ENCODE peak calls at places on chromosomes 2 and 18, in five cellular contexts. One of them, this sample, is unnamed.

GRCh38 chr18:39480494-39481245 is 1915.1 kb upstream of the CELF4 start:
- DNase-seq in K562: no peak
- DNase-seq in HCT116: no peak
- DNase-seq in HepG2: no peak
- DNase-seq in SK-N-SH: no peak
- DNase-seq in this sample: no peak

GRCh38 chr2:54514819-54515569 is 58.9 kb downstream of the SPTBN1 start:
- DNase-seq in K562: no peak
- DNase-seq in HCT116: no peak
- DNase-seq in HepG2: no peak
- DNase-seq in SK-N-SH: no peak
- DNase-seq in this sample: no peak

GRCh38 chr18:58363767-58364540 is 264.9 kb downstream of the ALPK2 start:
- DNase-seq in K562: no peak
- DNase-seq in HCT116: no peak
- DNase-seq in HepG2: no peak
- DNase-seq in SK-N-SH: no peak
- DNase-seq in this sample: no peak

GRCh38 chr2:15554525-15555218 is 6.5 kb downstream of the NBAS start:
- DNase-seq in K562: no peak
- DNase-seq in HCT116: no peak
- DNase-seq in HepG2: no peak
- DNase-seq in SK-N-SH: no peak
- DNase-seq in this sample: no peak

GRCh38 chr18:31612124-31612523 is 20.4 kb downstream of the TTR start:
- DNase-seq in K562: no peak
- DNase-seq in HCT116: no peak
- DNase-seq in HepG2: no peak
- DNase-seq in SK-N-SH: no peak
- DNase-seq in this sample: no peak

GRCh38 chr2:218860950-218861381 is 1.4 kb downstream of the WNT6 start:
- DNase-seq in K562: peak; percentile 43
- DNase-seq in HCT116: peak; percentile 81
- DNase-seq in HepG2: peak; percentile 78
- DNase-seq in SK-N-SH: peak; percentile 92
- DNase-seq in this sample: no peak

GRCh38 chr2:14752294-14752693 is 119.8 kb downstream of the LRATD1 start:
- DNase-seq in K562: no peak
- DNase-seq in HCT116: no peak
- DNase-seq in HepG2: no peak
- DNase-seq in SK-N-SH: no peak
- DNase-seq in this sample: no peak

GRCh38 chr2:216551669-216552068 is 53.0 kb downstream of the RPL37A start:
- DNase-seq in K562: no peak
- DNase-seq in HCT116: no peak
- DNase-seq in HepG2: no peak
- DNase-seq in SK-N-SH: no peak
- DNase-seq in this sample: no peak

DNA sequence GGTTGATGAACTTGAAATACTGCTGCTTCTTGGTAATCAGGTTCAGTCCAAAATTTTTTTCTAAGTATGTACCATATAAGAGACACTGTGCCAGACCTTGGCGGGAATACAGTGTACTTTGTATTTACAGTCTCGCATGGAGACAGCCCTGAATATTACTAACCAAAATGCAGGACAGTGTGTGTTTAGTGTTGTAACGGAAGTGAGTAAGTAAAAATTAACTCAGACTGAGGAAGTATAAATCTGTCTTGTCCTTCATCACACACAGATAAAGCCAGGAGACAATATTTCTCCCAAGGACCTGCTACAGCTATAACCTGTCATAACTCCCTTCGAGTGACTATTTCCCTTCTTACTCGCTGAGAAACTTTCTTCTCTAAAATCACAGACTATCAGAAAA is 76.9 kb downstream of the ACTR3 start:
- DNase-seq in K562: no peak
- DNase-seq in HCT116: no peak
- DNase-seq in HepG2: peak; percentile 85
- DNase-seq in SK-N-SH: no peak
- DNase-seq in this sample: no peak
- TF ChIP-seq ZBTB33 in K562: no peak
- TF ChIP-seq ZBTB33 in HCT116: no peak
- TF ChIP-seq ZBTB33 in HepG2: peak; percentile 70
- TF ChIP-seq ZBTB33 in SK-N-SH: no peak
- TF ChIP-seq ZBTB33 in this sample: no peak

GRCh38 chr18:7164610-7165009 is 47.0 kb upstream of the LAMA1 start:
- DNase-seq in K562: no peak
- DNase-seq in HCT116: no peak
- DNase-seq in HepG2: no peak
- DNase-seq in SK-N-SH: no peak
- DNase-seq in this sample: no peak
- TF ChIP-seq ZBTB33 in K562: no peak
- TF ChIP-seq ZBTB33 in HCT116: no peak
- TF ChIP-seq ZBTB33 in HepG2: no peak
- TF ChIP-seq ZBTB33 in SK-N-SH: no peak
- TF ChIP-seq ZBTB33 in this sample: no peak

GRCh38 chr2:108074150-108074549 is 87.8 kb downstream of the SLC5A7 start:
- DNase-seq in K562: no peak
- DNase-seq in HCT116: no peak
- DNase-seq in HepG2: no peak
- DNase-seq in SK-N-SH: peak; percentile 22
- DNase-seq in this sample: no peak
- TF ChIP-seq ZBTB33 in K562: no peak
- TF ChIP-seq ZBTB33 in HCT116: no peak
- TF ChIP-seq ZBTB33 in HepG2: no peak
- TF ChIP-seq ZBTB33 in SK-N-SH: no peak
- TF ChIP-seq ZBTB33 in this sample: no peak

DNA sequence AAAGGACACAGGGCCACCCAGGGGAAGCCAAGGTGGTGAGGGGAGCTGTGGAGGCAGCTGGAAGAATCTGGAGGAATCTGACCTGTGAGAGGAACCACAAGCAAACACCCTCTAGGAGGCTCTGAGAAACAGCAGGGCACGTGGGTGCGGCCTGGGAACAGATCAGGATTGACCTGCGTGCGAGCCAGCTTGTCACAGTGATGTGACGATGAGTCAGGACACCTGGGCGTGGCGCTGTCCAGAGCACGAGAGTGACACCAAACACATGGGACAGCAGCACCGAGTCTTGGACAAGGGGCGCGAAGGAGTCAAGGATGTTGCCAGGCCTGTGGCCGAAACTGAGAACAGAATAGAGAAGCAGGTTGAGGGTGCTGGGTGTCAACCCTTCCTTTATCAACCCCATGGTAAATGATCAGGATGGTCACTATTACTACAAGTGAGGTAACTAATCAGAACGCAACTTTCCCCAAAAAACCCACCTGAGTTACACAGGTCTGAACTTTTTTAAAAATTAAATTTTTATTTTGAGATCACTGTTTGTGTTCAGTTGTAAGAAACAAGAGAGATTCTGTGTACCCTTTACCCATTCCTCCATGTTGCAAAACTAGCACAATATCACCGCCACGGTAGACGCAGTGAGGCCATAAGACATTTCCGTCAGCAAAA is 637 bp upstream of the SFT2D3 start:
- DNase-seq in K562: peak; percentile 92
- DNase-seq in HCT116: peak; percentile 95
- DNase-seq in HepG2: peak; percentile 84
- DNase-seq in SK-N-SH: no peak
- DNase-seq in this sample: peak; percentile 93
- TF ChIP-seq ZBTB33 in K562: no peak
- TF ChIP-seq ZBTB33 in HCT116: peak; percentile 39
- TF ChIP-seq ZBTB33 in HepG2: peak; percentile 86
- TF ChIP-seq ZBTB33 in SK-N-SH: no peak
- TF ChIP-seq ZBTB33 in this sample: no peak

GRCh38 chr2:232367591-232368233 is 10.8 kb upstream of the ALPP start:
- DNase-seq in K562: peak; percentile 38
- DNase-seq in HCT116: no peak
- DNase-seq in HepG2: peak; percentile 24
- DNase-seq in SK-N-SH: peak; percentile 57
- DNase-seq in this sample: no peak
- TF ChIP-seq ZBTB33 in K562: no peak
- TF ChIP-seq ZBTB33 in HCT116: no peak
- TF ChIP-seq ZBTB33 in HepG2: no peak
- TF ChIP-seq ZBTB33 in SK-N-SH: no peak
- TF ChIP-seq ZBTB33 in this sample: no peak

DNA sequence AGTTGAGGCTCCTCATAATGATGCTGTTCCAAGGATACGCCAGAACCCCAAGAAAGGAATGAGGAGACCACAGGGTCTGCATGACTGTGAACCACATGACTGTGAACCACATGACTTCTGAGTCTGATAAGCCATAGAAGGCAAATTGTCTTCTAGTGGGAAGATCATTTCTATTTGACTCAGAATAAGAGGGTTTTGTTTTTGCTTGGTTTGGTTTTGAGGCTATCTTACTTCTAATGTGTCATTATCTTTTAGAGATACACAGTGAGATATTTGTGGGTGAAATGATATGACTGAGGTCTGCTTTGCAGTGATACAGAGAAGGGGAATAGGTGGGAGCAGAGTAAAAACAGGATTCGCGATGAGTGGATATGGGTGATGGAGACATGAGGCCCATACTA is 28.9 kb upstream of the BCL2L11 start:
- DNase-seq in K562: no peak
- DNase-seq in HCT116: no peak
- DNase-seq in HepG2: no peak
- DNase-seq in SK-N-SH: no peak
- DNase-seq in this sample: no peak
- TF ChIP-seq ZBTB33 in K562: no peak
- TF ChIP-seq ZBTB33 in HCT116: no peak
- TF ChIP-seq ZBTB33 in HepG2: no peak
- TF ChIP-seq ZBTB33 in SK-N-SH: no peak
- TF ChIP-seq ZBTB33 in this sample: no peak

GRCh38 chr18:26546170-26546874 is 2.0 kb downstream of the KCTD1 start:
- DNase-seq in K562: no peak
- DNase-seq in HCT116: no peak
- DNase-seq in HepG2: no peak
- DNase-seq in SK-N-SH: no peak
- DNase-seq in this sample: no peak

GRCh38 chr18:26546875-26547301 is 1.5 kb downstream of the KCTD1 start:
- DNase-seq in K562: no peak
- DNase-seq in HCT116: no peak
- DNase-seq in HepG2: no peak
- DNase-seq in SK-N-SH: peak; percentile 17
- DNase-seq in this sample: no peak

GRCh38 chr18:26548144-26549102 is at the start of gene KCTD1:
- DNase-seq in K562: no peak
- DNase-seq in HCT116: peak; percentile 56
- DNase-seq in HepG2: peak; percentile 75
- DNase-seq in SK-N-SH: peak; percentile 94
- DNase-seq in this sample: no peak

GRCh38 chr18:26549103-26549485 is 741 bp upstream of the KCTD1 start:
- DNase-seq in K562: no peak
- DNase-seq in HCT116: no peak
- DNase-seq in HepG2: no peak
- DNase-seq in SK-N-SH: peak; percentile 69
- DNase-seq in this sample: no peak

DNA sequence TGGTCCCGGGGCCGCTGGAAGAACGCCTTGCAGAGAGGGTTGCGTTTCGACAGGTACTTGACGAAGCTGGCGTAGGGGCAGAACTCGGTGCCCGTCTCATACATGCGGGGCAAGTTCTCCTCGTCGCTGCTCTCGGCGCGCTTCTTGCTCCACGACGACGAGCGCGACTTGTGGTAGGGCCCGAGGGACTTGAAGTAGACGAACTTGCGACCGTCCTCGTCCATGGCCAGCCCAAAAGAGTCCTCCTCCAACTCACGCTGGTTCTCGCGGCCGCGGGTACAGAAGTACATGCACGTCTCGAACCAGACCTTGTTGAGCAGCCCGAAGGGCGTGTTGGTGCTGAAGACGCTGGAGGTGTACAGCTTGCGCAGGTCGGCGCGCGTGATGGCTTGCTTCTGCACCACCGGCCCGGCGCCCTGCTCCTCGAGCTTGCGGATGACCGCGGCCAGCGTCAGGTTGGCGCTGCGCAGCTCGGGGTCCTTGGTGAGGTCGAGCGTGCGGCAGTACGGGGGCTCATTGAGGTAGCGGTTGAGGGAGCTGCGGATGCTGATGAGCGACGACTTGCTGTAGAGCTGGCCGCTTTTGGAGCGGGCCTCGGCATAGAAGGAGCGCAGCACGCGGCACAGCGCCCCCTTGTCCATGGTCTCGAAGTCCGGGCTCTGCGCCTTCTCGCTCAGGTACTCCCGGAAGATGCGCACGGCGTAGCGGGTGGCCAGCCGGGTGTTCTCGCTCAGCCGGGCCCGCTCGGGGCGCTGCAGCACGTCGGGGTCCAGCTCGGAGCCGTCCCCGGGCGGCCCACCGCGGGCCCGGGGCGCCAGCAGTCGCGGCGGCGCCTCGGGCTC is 830 bp downstream of the KCTD1 start:
- DNase-seq in K562: no peak
- DNase-seq in HCT116: no peak
- DNase-seq in HepG2: no peak
- DNase-seq in SK-N-SH: peak; percentile 90
- DNase-seq in this sample: no peak
- TF ChIP-seq ZBTB33 in K562: no peak
- TF ChIP-seq ZBTB33 in HCT116: no peak
- TF ChIP-seq ZBTB33 in HepG2: peak; percentile 5
- TF ChIP-seq ZBTB33 in SK-N-SH: no peak
- TF ChIP-seq ZBTB33 in this sample: no peak

DNA sequence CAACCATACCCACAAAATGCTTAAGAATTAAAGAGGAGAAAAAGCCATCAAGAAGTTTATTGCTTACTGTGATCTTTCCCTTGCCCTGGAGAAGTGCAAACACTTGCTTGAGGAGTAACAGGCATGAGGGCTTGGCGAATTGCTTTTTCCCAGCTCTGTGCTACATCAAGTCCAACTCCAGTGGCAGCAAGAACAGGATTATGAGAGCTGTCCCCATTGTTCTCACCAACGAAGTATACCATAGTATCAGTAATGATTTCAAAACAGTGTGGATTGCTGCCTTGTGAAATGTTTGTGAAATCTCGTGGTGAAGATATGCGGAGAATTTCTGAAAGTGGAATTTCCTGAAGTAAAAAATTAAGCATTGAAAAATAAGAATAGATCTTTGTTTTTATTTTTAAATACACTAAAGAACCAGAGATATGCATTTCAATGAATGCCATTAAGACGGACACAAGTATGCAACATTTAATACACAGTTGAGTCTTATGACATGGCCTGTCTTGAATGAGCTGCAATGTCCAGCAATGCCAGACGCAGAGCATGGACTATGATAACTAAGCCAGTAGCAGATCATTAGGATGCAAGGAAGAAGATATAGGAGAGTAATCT is 43.0 kb downstream of the NDUFAF7 start:
- DNase-seq in K562: no peak
- DNase-seq in HCT116: no peak
- DNase-seq in HepG2: no peak
- DNase-seq in SK-N-SH: no peak
- DNase-seq in this sample: no peak
- TF ChIP-seq ZBTB33 in K562: no peak
- TF ChIP-seq ZBTB33 in HCT116: no peak
- TF ChIP-seq ZBTB33 in HepG2: no peak
- TF ChIP-seq ZBTB33 in SK-N-SH: no peak
- TF ChIP-seq ZBTB33 in this sample: no peak